ENCODE peak calls at places on chromosomes 16 and 17, in ten cellular contexts. Y, E, W, R, V, M, H, X, J and O are unnamed samples.

GRCh38 chr17:42675984-42676423 is 790 bp downstream of the PLEKHH3 start:
- DNase-seq in J (peak), X (peak), Y (peak), M (peak), H (peak), V (no peak), R (peak), W (peak), E (no peak), O (peak)

GRCh38 chr16:19882641-19883040 is 2.0 kb downstream of the GPRC5B start:
- DNase-seq in V (no peak), E (no peak), J (no peak), R (no peak), W (no peak), M (no peak), H (no peak), X (no peak), Y (no peak), O (no peak)

GRCh38 chr16:2371421-2371820 is 30.9 kb upstream of the ABCA3 start:
- DNase-seq in X (no peak), W (no peak), Y (no peak), J (no peak), M (no peak), V (no peak), H (no peak), E (no peak), R (no peak), O (no peak)

GRCh38 chr17:35775583-35775982 is 14.9 kb downstream of the C17orf50 start:
- DNase-seq in E (no peak), W (no peak), X (no peak), R (no peak), H (no peak), Y (no peak), J (no peak), M (no peak), V (no peak), O (no peak)

GRCh38 chr17:66347661-66348604 is 45.5 kb downstream of the PRKCA start:
- DNase-seq in E (no peak), H (no peak), X (no peak), V (no peak), Y (no peak), W (peak), M (peak), J (no peak), R (peak), O (no peak)

GRCh38 chr16:68961778-68962402 is 118.6 kb downstream of the TANGO6 start:
- DNase-seq in R (no peak), J (no peak), Y (no peak), M (no peak), X (no peak), W (no peak), V (no peak), H (no peak), E (no peak), O (no peak)

GRCh38 chr17:30421592-30421991 is 42.9 kb downstream of the CPD start:
- DNase-seq in W (no peak), X (no peak), V (no peak), R (no peak), J (no peak), M (no peak), E (no peak), Y (no peak), H (no peak), O (no peak)

GRCh38 chr16:53864819-53865491 is 161.0 kb downstream of the FTO start:
- DNase-seq in Y (no peak), M (peak), J (no peak), X (no peak), E (peak), W (peak), V (no peak), H (no peak), R (peak), O (no peak)

GRCh38 chr17:44557653-44558285 is 485 bp downstream of the FZD2 start:
- DNase-seq in R (peak), W (peak), X (peak), H (peak), Y (no peak), M (no peak), J (no peak), V (peak), E (no peak), O (peak)

GRCh38 chr16:46976550-46976949 is 3.1 kb upstream of the DNAJA2 start:
- DNase-seq in X (peak), M (no peak), J (no peak), H (no peak), Y (no peak), R (no peak), V (peak), E (no peak), W (peak), O (no peak)

GRCh38 chr17:70134042-70134441 is 35.3 kb upstream of the KCNJ2 start:
- DNase-seq in E (no peak), R (no peak), H (no peak), J (no peak), Y (no peak), M (peak), X (no peak), W (no peak), V (no peak), O (no peak)

GRCh38 chr17:82942166-82943130 is 102.6 kb upstream of the ZNF750 start:
- DNase-seq in E (no peak), V (peak), Y (peak), J (peak), X (no peak), W (no peak), R (no peak), H (peak), M (no peak), O (peak)

GRCh38 chr16:25713785-25714570 is 22.2 kb downstream of the HS3ST4 start:
- DNase-seq in V (no peak), R (no peak), X (no peak), Y (no peak), E (no peak), W (no peak), H (no peak), J (no peak), M (no peak), O (no peak)

GRCh38 chr17:41695954-41696720 is 7.5 kb downstream of the EIF1 start:
- DNase-seq in E (peak), R (peak), M (peak), V (peak), W (peak), J (no peak), X (peak), Y (no peak), H (peak), O (peak)

GRCh38 chr17:27664606-27664965 is 33.6 kb downstream of the LGALS9 start:
- DNase-seq in M (no peak), R (no peak), X (no peak), H (no peak), J (no peak), W (no peak), E (no peak), Y (no peak), V (no peak), O (no peak)

GRCh38 chr16:4327782-4328579 is 12.1 kb downstream of the GLIS2 start:
- DNase-seq in H (peak), J (peak), E (no peak), V (peak), R (peak), M (peak), W (no peak), Y (peak), X (peak), O (peak)

GRCh38 chr17:69714659-69715058 is 300.2 kb downstream of the MAP2K6 start:
- DNase-seq in J (no peak), X (no peak), M (no peak), E (no peak), W (no peak), V (no peak), R (peak), Y (no peak), H (no peak), O (no peak)

GRCh38 chr17:81391964-81392908 is 3.0 kb upstream of the BAHCC1 start:
- DNase-seq in W (no peak), V (no peak), R (peak), E (no peak), Y (no peak), M (no peak), X (no peak), H (peak), J (no peak), O (peak)

GRCh38 chr17:75739801-75740200 is 18.5 kb downstream of the ITGB4 start:
- DNase-seq in E (no peak), W (no peak), X (no peak), R (no peak), M (no peak), V (no peak), J (no peak), Y (no peak), H (no peak), O (no peak)

GRCh38 chr16:67555795-67556212 is 6.5 kb upstream of the CTCF start:
- DNase-seq in W (no peak), R (peak), Y (no peak), X (no peak), M (no peak), V (no peak), J (no peak), E (peak), H (no peak), O (no peak)

GRCh38 chr17:28333083-28333746 is 2.1 kb downstream of the IFT20 start:
- DNase-seq in E (no peak), W (no peak), M (no peak), Y (no peak), X (no peak), H (no peak), J (no peak), R (peak), V (no peak), O (peak)

GRCh38 chr16:71474864-71475263 is 12.8 kb upstream of the ZNF23 start:
- DNase-seq in J (no peak), H (no peak), E (peak), R (peak), Y (no peak), V (no peak), X (no peak), W (no peak), M (no peak), O (no peak)

GRCh38 chr16:48526058-48526957 is 83.7 kb downstream of the N4BP1 start:
- DNase-seq in X (peak), R (no peak), H (no peak), Y (no peak), J (peak), W (peak), V (peak), M (peak), E (peak), O (peak)

GRCh38 chr17:39674702-39675389 is 6.6 kb downstream of the PNMT start:
- DNase-seq in J (peak), X (peak), M (peak), H (no peak), Y (peak), E (no peak), V (no peak), R (no peak), W (peak), O (no peak)

GRCh38 chr17:46086821-46087220 is 87.8 kb downstream of the STH start:
- DNase-seq in R (no peak), E (no peak), V (no peak), H (no peak), W (no peak), M (no peak), J (no peak), Y (no peak), X (no peak), O (no peak)
- H3K4me3 ChIP-seq in R (no peak), E (no peak), V (no peak), H (no peak), W (no peak), M (no peak), J (no peak), Y (no peak), X (no peak), O (no peak)

DNA sequence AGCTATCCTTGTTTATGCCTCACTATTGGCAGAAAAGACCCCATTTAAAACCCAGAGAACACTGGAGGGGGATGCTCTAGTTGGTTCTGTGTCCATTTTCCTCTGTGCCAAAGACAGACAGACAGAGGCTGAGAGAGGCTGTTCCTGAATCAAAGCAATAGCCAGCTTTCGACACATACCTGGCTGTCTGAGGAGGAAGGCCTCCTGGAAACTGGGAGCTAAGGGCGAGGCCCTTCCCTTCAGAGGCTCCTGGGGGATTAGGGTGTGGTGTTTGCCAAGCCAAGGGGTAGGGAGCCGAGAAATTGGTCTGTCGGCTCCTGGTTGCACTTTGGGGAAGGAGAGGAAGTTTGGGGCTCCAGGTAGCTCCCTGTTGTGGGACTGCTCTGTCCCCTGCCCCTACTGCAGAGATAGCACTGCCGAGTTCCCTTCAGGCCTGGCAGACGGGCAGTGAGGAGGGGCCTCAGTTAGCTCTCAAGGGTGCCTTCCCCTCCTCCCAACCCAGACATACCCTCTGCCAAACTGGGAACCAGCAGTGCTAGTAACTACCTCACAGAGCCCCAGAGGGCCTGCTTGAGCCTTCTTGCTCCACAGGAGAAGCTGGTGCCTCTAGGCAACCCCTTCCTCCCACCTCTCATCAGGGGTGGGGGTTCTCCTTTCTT is 56.1 kb downstream of the IGF2BP1 start:
- DNase-seq in W (no peak), V (no peak), E (no peak), Y (no peak), J (no peak), M (no peak), X (no peak), R (no peak), H (no peak), O (no peak)
- TF ChIP-seq POLR2A in W (no peak), V (no peak), E (no peak), Y (no peak), J (no peak), M (peak), X (no peak), R (no peak), H (no peak), O (no peak)

DNA sequence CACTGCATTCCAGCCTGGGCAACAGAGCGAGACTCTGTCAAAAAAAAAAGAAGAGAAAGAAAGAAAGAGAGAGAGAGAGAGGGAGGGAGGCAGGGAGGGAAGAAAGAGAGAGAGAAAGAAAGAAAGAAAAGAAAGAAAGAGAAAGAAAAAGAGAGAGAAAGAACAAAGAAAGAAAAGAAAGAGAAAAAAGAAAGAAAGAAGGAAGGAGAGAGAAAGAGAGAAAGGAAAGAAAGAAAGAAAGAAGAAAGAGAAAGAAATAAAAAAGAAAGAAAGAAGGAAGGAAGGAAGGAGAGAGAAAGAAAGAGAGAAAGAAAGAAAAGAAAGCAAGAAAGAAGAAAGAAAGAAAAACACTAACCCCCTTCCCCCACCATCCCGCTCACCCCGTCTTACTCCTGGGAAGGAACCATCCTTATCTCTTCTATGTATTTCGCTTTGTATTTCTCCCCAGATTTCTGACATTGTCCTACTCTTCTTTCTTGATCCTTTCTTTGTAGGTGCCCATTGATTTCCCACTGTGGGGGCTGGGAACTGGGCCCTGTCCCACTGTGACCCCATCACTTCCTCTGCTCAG is 20.9 kb downstream of the ALOX15 start:
- DNase-seq in M (no peak), J (no peak), W (no peak), X (no peak), V (no peak), H (no peak), R (no peak), Y (no peak), E (no peak), O (no peak)
- H3K27ac ChIP-seq in M (no peak), J (no peak), W (no peak), X (no peak), V (no peak), H (no peak), R (no peak), Y (no peak), E (no peak), O (no peak)

DNA sequence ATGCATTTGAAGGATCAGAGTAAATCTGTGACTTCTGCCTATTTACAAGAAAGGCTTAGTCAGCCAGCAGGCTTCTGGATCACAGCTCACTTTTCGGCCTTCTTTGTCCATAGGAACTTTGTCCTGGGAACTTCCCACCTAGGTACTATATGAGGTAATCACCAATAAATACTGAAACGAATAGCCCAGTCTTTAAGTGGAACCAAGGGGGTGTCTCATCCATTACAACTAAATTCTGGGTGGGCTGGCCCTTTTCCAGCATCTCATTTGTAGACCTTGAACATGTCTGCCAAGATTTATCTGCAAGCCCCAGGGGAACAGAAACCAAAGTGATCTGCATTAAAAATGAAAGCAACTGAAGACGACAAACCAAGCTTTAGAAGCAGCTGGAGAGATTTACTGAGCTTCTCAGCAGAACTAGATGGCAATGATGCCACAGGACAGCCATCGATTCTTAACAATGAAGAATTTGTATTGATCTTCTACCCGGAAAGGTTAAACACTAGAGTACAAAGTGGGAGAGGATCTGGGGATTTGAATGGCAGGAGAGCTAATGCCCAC is 55.5 kb downstream of the SNX11 start:
- DNase-seq in H (no peak), J (peak), V (peak), E (no peak), X (peak), M (no peak), W (peak), Y (no peak), R (no peak), O (no peak)
- H3K4me3 ChIP-seq in H (no peak), J (peak), V (no peak), E (no peak), X (no peak), M (no peak), W (no peak), Y (no peak), R (no peak), O (no peak)

GRCh38 chr17:64328036-64328874 is 62.4 kb downstream of the PECAM1 start:
- DNase-seq in H (no peak), J (no peak), Y (no peak), E (no peak), X (no peak), R (no peak), V (no peak), M (no peak), W (no peak), O (no peak)

GRCh38 chr17:64326420-64327054 is 63.5 kb upstream of the TEX2 start:
- DNase-seq in H (peak), X (peak), W (peak), J (peak), R (no peak), M (no peak), Y (peak), E (no peak), V (peak), O (peak)

GRCh38 chr17:64329571-64329970 is 61.1 kb downstream of the PECAM1 start:
- DNase-seq in E (no peak), Y (no peak), M (no peak), V (no peak), X (no peak), R (no peak), J (no peak), H (no peak), W (no peak), O (no peak)

GRCh38 chr17:64327201-64327930 is 63.3 kb downstream of the PECAM1 start:
- DNase-seq in Y (no peak), X (no peak), M (no peak), W (no peak), V (no peak), E (no peak), R (no peak), H (peak), J (no peak), O (no peak)

GRCh38 chr17:64328875-64329405 is 61.7 kb downstream of the PECAM1 start:
- DNase-seq in J (no peak), H (no peak), V (no peak), X (no peak), M (no peak), R (no peak), W (no peak), Y (no peak), E (no peak), O (no peak)
- TF ChIP-seq POLR2A in J (no peak), H (no peak), V (no peak), X (no peak), M (no peak), R (no peak), W (no peak), Y (no peak), E (no peak), O (no peak)

GRCh38 chr17:56785396-56785795 is 48.3 kb downstream of the C17orf67 start:
- DNase-seq in M (no peak), X (no peak), H (no peak), J (no peak), R (peak), E (no peak), V (no peak), Y (no peak), W (no peak), O (no peak)
- H3K27ac ChIP-seq in M (no peak), X (no peak), H (no peak), J (no peak), R (peak), E (no peak), V (no peak), Y (no peak), W (peak), O (no peak)

GRCh38 chr16:57284952-57285263 is 436 bp upstream of the PLLP start:
- DNase-seq in X (no peak), V (no peak), M (no peak), J (no peak), R (no peak), W (no peak), E (no peak), Y (no peak), H (no peak), O (no peak)
- H3K4me3 ChIP-seq in X (peak), V (peak), M (peak), J (peak), R (peak), W (peak), E (peak), Y (peak), H (peak), O (peak)